ENCODE peak calls at places on chromosome 5, in eight cellular contexts. E is M059J, Z is myocyte, K is smooth muscle cell of the brain vasculature, Y is NCI-H526 treated with DMSO at 0.1 percent for 48 hours, L is HEK293T, J is tibial artery, V is ACHN. O is an unnamed sample.
A peak's percentile ranks its signal among the peaks of the same experiment; 100 is the strongest.

GRCh38 chr5:141778211-141778610 is 96.2 kb upstream of the ARAP3 start:
- DNase-seq in Z (peak; percentile 13), L (peak; percentile 38), K (no peak), V (peak; percentile 87), E (peak; percentile 84), Y (no peak), J (no peak), O (no peak)

GRCh38 chr5:152397581-152397980 is 7.5 kb downstream of the NMUR2 start:
- DNase-seq in Y (no peak), J (no peak), K (no peak), L (no peak), Z (no peak), E (no peak), V (no peak), O (no peak)

GRCh38 chr5:32044904-32045303 is 129.2 kb downstream of the GOLPH3 start:
- DNase-seq in J (no peak), Y (no peak), K (no peak), E (peak; percentile 96), Z (peak; percentile 29), L (no peak), V (peak; percentile 55), O (peak; percentile 78)

GRCh38 chr5:179417696-179418095 is 72.4 kb upstream of the ADAMTS2 start:
- DNase-seq in Z (no peak), J (no peak), K (no peak), E (no peak), L (no peak), Y (no peak), V (no peak), O (no peak)

GRCh38 chr5:127875235-127876021 is 172.2 kb downstream of the CCDC192 start:
- DNase-seq in K (peak; percentile 32), Y (peak; percentile 62), E (peak; percentile 89), J (no peak), V (peak; percentile 36), Z (peak; percentile 72), L (peak; percentile 38), O (peak; percentile 47)

GRCh38 chr5:119512277-119512676 is 60.0 kb downstream of the HSD17B4 start:
- DNase-seq in L (no peak), Z (no peak), V (no peak), K (no peak), J (no peak), Y (no peak), E (peak; percentile 7), O (no peak)

GRCh38 chr5:132371603-132371994 is 2.1 kb downstream of the SLC22A5 start:
- DNase-seq in E (no peak), Y (no peak), Z (no peak), J (no peak), K (no peak), L (no peak), V (no peak), O (no peak)

GRCh38 chr5:148507644-148508043 is 123.9 kb downstream of the FBXO38 start:
- DNase-seq in V (no peak), Y (no peak), J (no peak), Z (no peak), L (no peak), E (no peak), K (no peak), O (no peak)

GRCh38 chr5:42109006-42109572 is 184.0 kb downstream of the FBXO4 start:
- DNase-seq in K (no peak), L (no peak), V (no peak), Z (no peak), Y (no peak), J (no peak), E (peak; percentile 62), O (no peak)

GRCh38 chr5:6466975-6467567 is 18.4 kb downstream of the UBE2QL1 start:
- DNase-seq in J (no peak), Z (no peak), K (no peak), V (no peak), E (no peak), Y (no peak), L (no peak), O (no peak)

GRCh38 chr5:6649186-6649585 is 15.9 kb downstream of the SRD5A1 start:
- DNase-seq in K (no peak), Z (no peak), V (no peak), E (no peak), Y (no peak), J (no peak), L (no peak), O (no peak)

GRCh38 chr5:34656700-34657549 is 797 bp downstream of the RAI14 start:
- DNase-seq in Z (peak; percentile 25), Y (no peak), E (peak; percentile 51), V (peak; percentile 37), L (peak; percentile 28), K (no peak), J (no peak), O (no peak)

GRCh38 chr5:125326114-125326513 is 579.7 kb upstream of the ZNF608 start:
- DNase-seq in V (peak; percentile 55), K (peak; percentile 37), Y (no peak), E (peak; percentile 94), J (no peak), L (peak; percentile 69), Z (peak; percentile 87), O (peak; percentile 65)

GRCh38 chr5:61549530-61549929 is 217.5 kb downstream of the ZSWIM6 start:
- DNase-seq in J (no peak), L (no peak), Z (no peak), Y (no peak), E (no peak), V (no peak), K (no peak), O (no peak)

GRCh38 chr5:84685121-84685520 is 300.4 kb upstream of the EDIL3 start:
- DNase-seq in E (no peak), K (no peak), L (no peak), Z (no peak), J (no peak), Y (no peak), V (no peak), O (no peak)

GRCh38 chr5:111512026-111512405 is 319 bp downstream of the STARD4 start:
- DNase-seq in Y (peak; percentile 42), Z (no peak), V (no peak), J (peak; percentile 41), E (peak; percentile 59), K (no peak), L (peak; percentile 35), O (peak; percentile 29)

GRCh38 chr5:91499943-91500531 is 116.9 kb upstream of the ARRDC3 start:
- DNase-seq in L (peak; percentile 44), E (peak; percentile 51), V (peak; percentile 60), J (no peak), Y (peak; percentile 14), Z (peak; percentile 58), K (peak; percentile 28), O (peak; percentile 46)